ENCODE peak calls at places on chromosomes 12 and 14, in six cellular contexts. S is Calu3, I is GM13977, D is adrenal gland, P is coronary artery, C is PC-3. Y is an unnamed sample.

GRCh38 chr12:25249951-25250738 is 584 bp downstream of the KRAS start:
- DNase-seq in P (peak; percentile 82), D (peak; percentile 57), S (peak; percentile 34), I (peak; percentile 67), C (no peak), Y (peak; percentile 68)

GRCh38 chr12:12097821-12098688 is 27.3 kb downstream of the BCL2L14 start:
- DNase-seq in C (no peak), I (no peak), S (no peak), D (no peak), P (no peak), Y (no peak)

GRCh38 chr12:12441891-12442461 is 85.1 kb downstream of the BORCS5 start:
- DNase-seq in I (peak; percentile 38), P (no peak), S (no peak), C (peak; percentile 25), D (peak; percentile 56), Y (peak; percentile 39)

GRCh38 chr12:31518680-31519227 is 72.2 kb downstream of the DENND5B start:
- DNase-seq in P (no peak), S (peak; percentile 57), D (peak; percentile 83), I (no peak), C (peak; percentile 95), Y (no peak)

GRCh38 chr12:124668602-124669001 is 101.2 kb upstream of the NCOR2 start:
- DNase-seq in D (peak; percentile 34), P (no peak), S (no peak), I (no peak), C (no peak), Y (no peak)

GRCh38 chr12:68976304-68976915 is 43.4 kb upstream of the CPM start:
- DNase-seq in P (no peak), S (peak; percentile 39), I (no peak), D (no peak), C (no peak), Y (no peak)

GRCh38 chr12:85489194-85489593 is 209.2 kb downstream of the ALX1 start:
- DNase-seq in S (no peak), P (no peak), D (no peak), C (peak; percentile 46), I (no peak), Y (no peak)

GRCh38 chr12:55931317-55931779 is 386 bp downstream of the DGKA start:
- DNase-seq in I (no peak), D (no peak), C (no peak), P (peak; percentile 78), S (peak; percentile 13), Y (no peak)

GRCh38 chr12:96143392-96143791 is 50.8 kb upstream of the ELK3 start:
- DNase-seq in I (no peak), S (no peak), C (no peak), D (no peak), P (no peak), Y (no peak)

GRCh38 chr14:105015905-105016304 is 5.0 kb downstream of the CDCA4 start:
- DNase-seq in S (no peak), I (no peak), D (no peak), P (no peak), C (no peak), Y (no peak)

GRCh38 chr14:70662816-70663215 is 21.1 kb downstream of the TTC9 start:
- DNase-seq in P (no peak), C (peak; percentile 23), D (no peak), S (no peak), I (no peak), Y (no peak)

GRCh38 chr14:23174266-23174665 is 9.2 kb downstream of the SLC7A8 start:
- DNase-seq in C (no peak), I (no peak), S (no peak), D (peak; percentile 27), P (no peak), Y (no peak)

GRCh38 chr14:20614038-20614840 is 23.1 kb upstream of the RNASE12 start:
- DNase-seq in I (no peak), C (peak; percentile 42), P (no peak), D (peak; percentile 18), S (peak; percentile 15), Y (no peak)

GRCh38 chr12:57227315-57228115 is 2.0 kb upstream of the SHMT2 start:
- DNase-seq in S (no peak), D (no peak), I (no peak), P (no peak), C (peak; percentile 46), Y (no peak)

GRCh38 chr12:129720618-129721017 is 183.2 kb downstream of the TMEM132D start:
- DNase-seq in P (no peak), I (no peak), S (no peak), D (no peak), C (no peak), Y (no peak)

GRCh38 chr12:56080556-56081138 is 682 bp downstream of the ERBB3 start:
- DNase-seq in P (no peak), C (peak; percentile 42), S (peak; percentile 55), I (peak; percentile 33), D (no peak), Y (no peak)

GRCh38 chr12:47754881-47755280 is 3.8 kb downstream of the RAPGEF3 start:
- DNase-seq in I (no peak), P (no peak), D (no peak), S (peak; percentile 85), C (peak; percentile 84), Y (no peak)

GRCh38 chr14:74568896-74569295 is 43.1 kb downstream of the LTBP2 start:
- DNase-seq in I (no peak), S (no peak), C (no peak), P (no peak), D (no peak), Y (no peak)

GRCh38 chr12:3076730-3077571 is at the start of gene TSPAN9:
- DNase-seq in P (peak; percentile 90), S (peak; percentile 71), D (peak; percentile 93), I (peak; percentile 92), C (peak; percentile 52), Y (peak; percentile 87)

GRCh38 chr12:30622509-30622908 is 73.2 kb downstream of the IPO8 start:
- DNase-seq in I (peak; percentile 19), S (no peak), C (peak; percentile 48), D (no peak), P (no peak), Y (peak; percentile 15)

GRCh38 chr12:60162988-60163720 is 567.3 kb downstream of the SLC16A7 start:
- DNase-seq in S (no peak), C (no peak), D (no peak), I (no peak), P (no peak), Y (no peak)

GRCh38 chr12:131250951-131251315 is 297.2 kb downstream of the ADGRD1 start:
- DNase-seq in P (no peak), D (no peak), S (no peak), C (no peak), I (no peak), Y (no peak)

GRCh38 chr12:67957383-67957782 is 31.9 kb upstream of the IFNG-AS1 start:
- DNase-seq in C (no peak), I (no peak), P (no peak), D (no peak), S (peak; percentile 6), Y (no peak)

GRCh38 chr12:20268121-20268732 is 100.1 kb upstream of the PDE3A start:
- DNase-seq in D (no peak), P (no peak), C (peak; percentile 41), S (no peak), I (no peak), Y (no peak)

GRCh38 chr12:91178139-91178561 is 4.5 kb downstream of the DCN start:
- DNase-seq in D (no peak), C (peak; percentile 44), I (no peak), P (no peak), S (no peak), Y (no peak)
- TF ChIP-seq CTCF in D (peak; percentile 39), C (peak; percentile 72), I (peak; percentile 38), P (peak; percentile 62), S (peak; percentile 19), Y (peak; percentile 26)

DNA sequence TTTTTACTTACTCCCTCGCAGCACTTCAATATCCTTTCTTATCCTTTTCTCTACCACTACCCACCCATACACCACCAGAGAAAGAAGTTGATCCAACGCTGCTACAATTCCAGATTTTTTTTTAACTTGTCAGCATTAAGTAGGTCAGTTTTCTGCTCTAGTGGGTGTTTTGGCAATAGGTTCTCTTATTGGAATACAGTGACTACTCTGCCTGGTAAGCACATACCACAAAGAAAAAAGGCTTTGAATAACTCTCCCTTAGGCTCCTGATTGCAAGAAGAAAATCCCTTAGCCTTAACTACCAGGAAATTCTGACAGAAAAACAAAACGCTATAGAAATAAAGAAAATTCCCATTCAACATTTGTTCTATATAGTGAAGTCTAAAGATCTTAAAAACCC is 72.0 kb downstream of the NUMB start:
- DNase-seq in C (no peak), P (no peak), I (no peak), S (no peak), D (no peak), Y (no peak)
- TF ChIP-seq CTCF in C (no peak), P (no peak), I (no peak), S (no peak), D (no peak), Y (no peak)

GRCh38 chr12:6430124-6430989 is 14.4 kb upstream of the CD27 start:
- DNase-seq in S (peak; percentile 64), C (peak; percentile 94), P (peak; percentile 95), I (no peak), D (peak; percentile 98), Y (no peak)
- TF ChIP-seq CTCF in S (no peak), C (no peak), P (no peak), I (no peak), D (no peak), Y (no peak)

GRCh38 chr14:100828448-100828834 is 2.5 kb downstream of the MEG3 start:
- DNase-seq in C (no peak), P (no peak), I (no peak), D (peak; percentile 71), S (no peak), Y (no peak)
- TF ChIP-seq CTCF in C (no peak), P (no peak), I (no peak), D (no peak), S (no peak), Y (no peak)

GRCh38 chr12:93989913-93990312 is 158.5 kb upstream of the PLXNC1 start:
- DNase-seq in S (no peak), D (no peak), C (peak; percentile 25), P (no peak), I (no peak), Y (no peak)

GRCh38 chr12:93996321-93996720 is 152.1 kb upstream of the PLXNC1 start:
- DNase-seq in S (no peak), I (no peak), P (no peak), C (no peak), D (no peak), Y (no peak)

GRCh38 chr12:93991882-93992415 is 156.4 kb upstream of the PLXNC1 start:
- DNase-seq in P (no peak), S (no peak), D (no peak), C (no peak), I (no peak), Y (no peak)

DNA sequence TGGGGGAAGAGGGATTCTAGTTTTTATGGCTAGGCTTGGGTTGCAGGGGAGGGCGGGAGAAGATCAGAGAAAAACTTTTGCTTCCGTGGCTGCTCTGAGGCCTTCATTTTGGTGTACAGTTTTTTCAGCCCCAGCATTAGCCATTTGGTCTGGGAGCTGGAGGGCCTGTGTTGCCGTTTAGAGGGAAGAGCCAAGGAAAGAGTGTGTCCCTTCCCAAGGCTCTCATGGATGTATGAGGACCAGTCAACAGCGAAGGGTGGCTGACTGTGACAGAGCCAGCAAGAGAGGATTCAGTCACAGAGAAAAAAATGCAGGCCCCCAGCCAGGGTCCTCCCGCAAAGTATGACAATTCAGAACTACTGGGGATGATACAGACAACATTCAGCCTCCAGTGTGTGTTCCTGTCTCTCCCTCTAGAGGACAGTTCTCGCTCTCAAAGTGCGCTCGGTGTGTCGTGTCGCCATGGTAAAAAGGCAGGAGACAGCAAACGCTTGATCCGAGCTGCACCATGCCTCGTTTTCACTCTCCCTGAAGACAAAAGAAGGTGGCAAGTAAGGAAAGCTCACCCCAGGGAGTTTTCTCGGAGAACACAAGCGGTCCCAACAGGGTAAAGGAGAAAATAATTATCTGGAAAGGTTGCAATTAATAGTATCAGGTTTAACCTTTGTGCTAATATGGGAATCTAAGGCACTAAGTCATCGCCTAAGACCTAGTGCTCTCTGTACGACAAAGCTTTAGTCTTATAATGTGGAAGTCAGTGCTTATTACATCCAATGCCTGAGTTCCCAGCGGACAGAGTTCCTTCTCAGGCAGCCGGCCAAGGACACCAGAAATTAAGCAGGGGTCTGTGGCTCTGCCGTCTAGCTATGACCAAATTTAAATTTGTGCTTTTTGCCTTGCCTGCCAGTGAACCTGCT is 157.3 kb upstream of the PLXNC1 start:
- DNase-seq in I (no peak), C (no peak), D (peak; percentile 70), P (no peak), S (no peak), Y (no peak)
- TF ChIP-seq CTCF in I (no peak), C (no peak), D (peak; percentile 50), P (no peak), S (no peak), Y (no peak)